ENCODE peak calls at places on chromosomes 3 and 15, in six cellular contexts. Z, T, R, H, L and K are unnamed samples.
A peak's percentile ranks its signal among the peaks of the same experiment; 100 is the strongest.

GRCh38 chr3:105620236-105620635 is 248.6 kb downstream of the CBLB start:
- DNase-seq in Z (no peak), T (no peak), R (no peak), H (no peak), L (no peak), K (no peak)

GRCh38 chr3:100105536-100105935 is 8.8 kb downstream of the FILIP1L start:
- DNase-seq in Z (no peak), T (no peak), R (no peak), H (no peak), L (no peak), K (no peak)

GRCh38 chr3:25781758-25782594 is 1.3 kb downstream of the NGLY1 start:
- DNase-seq in Z (no peak), T (no peak), R (no peak), H (peak; percentile 52), L (no peak), K (no peak)

GRCh38 chr3:44048196-44048924 is 193.3 kb upstream of the TOPAZ1 start:
- DNase-seq in Z (no peak), T (no peak), R (no peak), H (no peak), L (no peak), K (no peak)

GRCh38 chr3:51719413-51720025 is 12.7 kb downstream of the GRM2 start:
- DNase-seq in Z (no peak), T (no peak), R (no peak), H (no peak), L (no peak), K (no peak)

GRCh38 chr3:64094713-64095079 is 71.4 kb upstream of the PSMD6 start:
- DNase-seq in Z (no peak), T (no peak), R (no peak), H (no peak), L (no peak), K (no peak)

GRCh38 chr15:88835646-88836045 is 32.4 kb downstream of the ACAN start:
- DNase-seq in Z (no peak), T (no peak), R (no peak), H (no peak), L (no peak), K (no peak)

GRCh38 chr3:190205739-190206138 is 85.0 kb upstream of the P3H2 start:
- DNase-seq in Z (no peak), T (no peak), R (no peak), H (no peak), L (no peak), K (no peak)

GRCh38 chr15:99442268-99442897 is 123.4 kb upstream of the MEF2A start:
- DNase-seq in Z (peak; percentile 30), T (no peak), R (no peak), H (no peak), L (peak; percentile 87), K (no peak)

GRCh38 chr15:70770863-70771262 is 7.5 kb upstream of the UACA start:
- DNase-seq in Z (no peak), T (no peak), R (no peak), H (no peak), L (no peak), K (no peak)

GRCh38 chr3:181739628-181740027 is 27.9 kb downstream of the SOX2 start:
- DNase-seq in Z (no peak), T (no peak), R (no peak), H (no peak), L (no peak), K (no peak)

GRCh38 chr3:183247190-183247589 is 5.9 kb upstream of the B3GNT5 start:
- DNase-seq in Z (no peak), T (no peak), R (no peak), H (no peak), L (no peak), K (no peak)

GRCh38 chr15:45429974-45430792 is 51.8 kb upstream of the GATM start:
- DNase-seq in Z (peak; percentile 79), T (peak; percentile 79), R (peak; percentile 71), H (peak; percentile 67), L (peak; percentile 81), K (no peak)

GRCh38 chr3:188126931-188127330 is 27.0 kb upstream of the LPP start:
- DNase-seq in Z (no peak), T (no peak), R (no peak), H (no peak), L (no peak), K (no peak)

GRCh38 chr15:79837846-79838245 is 59.0 kb downstream of the MTHFS start:
- DNase-seq in Z (no peak), T (no peak), R (no peak), H (no peak), L (no peak), K (no peak)

GRCh38 chr3:149353581-149354184 is 20.2 kb upstream of the TM4SF18 start:
- DNase-seq in Z (no peak), T (no peak), R (no peak), H (no peak), L (no peak), K (no peak)

GRCh38 chr15:37103475-37104071 is 3.2 kb upstream of the MEIS2 start:
- DNase-seq in Z (no peak), T (no peak), R (no peak), H (no peak), L (no peak), K (no peak)

GRCh38 chr15:40344631-40345120 is 3.9 kb upstream of the CCDC9B start:
- DNase-seq in Z (no peak), T (peak; percentile 41), R (peak; percentile 64), H (peak; percentile 55), L (no peak), K (no peak)

GRCh38 chr15:98744506-98744905 is 96.2 kb downstream of the IGF1R start:
- DNase-seq in Z (no peak), T (no peak), R (no peak), H (no peak), L (no peak), K (no peak)

GRCh38 chr15:90711842-90712241 is 5.3 kb upstream of the BLM start:
- DNase-seq in Z (no peak), T (no peak), R (no peak), H (no peak), L (no peak), K (no peak)

GRCh38 chr3:16504242-16504641 is 9.3 kb downstream of the RFTN1 start:
- DNase-seq in Z (no peak), T (no peak), R (no peak), H (no peak), L (no peak), K (no peak)